ENCODE peak calls at places on chromosomes 13 and 19, in eight cellular contexts. X is posterior cingulate gyrus, R is breast epithelium, Z is HCEC 1CT, J is GM04503, V is tibial nerve, E is epithelial cell of prostate, T is frontal cortex. B is an unnamed sample.

GRCh38 chr19:42206871-42207755 is 10.4 kb downstream of the DEDD2 start:
- DNase-seq in X (peak; percentile 42), R (no peak), Z (peak; percentile 45), J (no peak), V (no peak), E (peak; percentile 41), T (no peak), B (peak; percentile 54)

GRCh38 chr13:73702419-73703071 is 431.7 kb downstream of the KLF12 start:
- DNase-seq in X (no peak), R (no peak), Z (no peak), J (no peak), V (no peak), E (peak; percentile 95), T (no peak), B (no peak)

GRCh38 chr13:110915874-110916670 is 1.2 kb upstream of the ANKRD10 start:
- DNase-seq in X (no peak), R (no peak), Z (peak; percentile 80), J (peak; percentile 61), V (no peak), E (no peak), T (no peak), B (peak; percentile 69)

GRCh38 chr13:110070511-110071120 is 236.3 kb downstream of the COL4A1 start:
- DNase-seq in X (no peak), R (no peak), Z (peak; percentile 88), J (no peak), V (no peak), E (peak; percentile 50), T (no peak), B (peak; percentile 60)

GRCh38 chr13:113877149-113877990 is 13.5 kb upstream of the GAS6 start:
- DNase-seq in X (no peak), R (no peak), Z (no peak), J (no peak), V (no peak), E (no peak), T (no peak), B (no peak)

GRCh38 chr19:55070755-55071502 is 4.7 kb upstream of the EPS8L1 start:
- DNase-seq in X (no peak), R (peak; percentile 39), Z (peak; percentile 85), J (no peak), V (no peak), E (peak; percentile 87), T (no peak), B (peak; percentile 57)

GRCh38 chr19:1292419-1293151 is 6.9 kb downstream of the EFNA2 start:
- DNase-seq in X (no peak), R (no peak), Z (no peak), J (no peak), V (no peak), E (no peak), T (no peak), B (no peak)

GRCh38 chr19:5147971-5148793 is 179.3 kb downstream of the KDM4B start:
- DNase-seq in X (peak; percentile 72), R (no peak), Z (no peak), J (peak; percentile 17), V (peak; percentile 24), E (no peak), T (no peak), B (no peak)

GRCh38 chr19:41265376-41266153 is 1.4 kb downstream of the HNRNPUL1 start:
- DNase-seq in X (no peak), R (no peak), Z (peak; percentile 14), J (no peak), V (no peak), E (no peak), T (no peak), B (no peak)

GRCh38 chr19:22422220-22422619 is at the start of gene ZNF98:
- DNase-seq in X (peak; percentile 38), R (peak; percentile 64), Z (no peak), J (no peak), V (peak; percentile 9), E (no peak), T (no peak), B (no peak)

GRCh38 chr13:101556676-101557121 is 104.2 kb downstream of the ITGBL1 start:
- DNase-seq in X (no peak), R (no peak), Z (no peak), J (peak; percentile 89), V (no peak), E (no peak), T (no peak), B (no peak)

GRCh38 chr13:23915308-23915707 is 18.0 kb upstream of the C1QTNF9B start:
- DNase-seq in X (no peak), R (no peak), Z (no peak), J (no peak), V (no peak), E (no peak), T (no peak), B (no peak)

GRCh38 chr19:41546386-41546789 is 29.6 kb upstream of the CEACAM21 start:
- DNase-seq in X (no peak), R (no peak), Z (no peak), J (no peak), V (no peak), E (no peak), T (no peak), B (no peak)

GRCh38 chr13:99004931-99005330 is 27.1 kb upstream of the DOCK9 start:
- DNase-seq in X (no peak), R (no peak), Z (no peak), J (no peak), V (no peak), E (no peak), T (no peak), B (no peak)

GRCh38 chr19:18418725-18419194 is 438 bp upstream of the SSBP4 start:
- DNase-seq in X (peak; percentile 64), R (no peak), Z (no peak), J (no peak), V (no peak), E (no peak), T (no peak), B (peak; percentile 30)

GRCh38 chr13:73387318-73387717 is 328.5 kb downstream of the KLF5 start:
- DNase-seq in X (no peak), R (no peak), Z (no peak), J (no peak), V (no peak), E (no peak), T (no peak), B (no peak)

GRCh38 chr13:80612804-80613203 is 271.9 kb upstream of the SPRY2 start:
- DNase-seq in X (no peak), R (no peak), Z (no peak), J (no peak), V (no peak), E (no peak), T (no peak), B (no peak)

GRCh38 chr19:38139122-38139521 is 84.9 kb downstream of the DPF1 start:
- DNase-seq in X (no peak), R (no peak), Z (no peak), J (no peak), V (no peak), E (no peak), T (no peak), B (no peak)

GRCh38 chr19:6452223-6452614 is 7.4 kb downstream of the SLC25A23 start:
- DNase-seq in X (no peak), R (no peak), Z (no peak), J (no peak), V (no peak), E (no peak), T (no peak), B (no peak)

GRCh38 chr13:48994731-48995130 is 19.0 kb downstream of the FNDC3A start:
- DNase-seq in X (no peak), R (no peak), Z (peak; percentile 70), J (peak; percentile 6), V (no peak), E (no peak), T (no peak), B (no peak)

GRCh38 chr19:13981988-13982501 is 24.1 kb downstream of the RFX1 start:
- DNase-seq in X (no peak), R (no peak), Z (no peak), J (no peak), V (no peak), E (no peak), T (no peak), B (no peak)

GRCh38 chr19:39802958-39803357 is 24.3 kb downstream of the LEUTX start:
- DNase-seq in X (no peak), R (no peak), Z (no peak), J (no peak), V (no peak), E (no peak), T (no peak), B (no peak)

GRCh38 chr13:33110386-33110712 is 94.1 kb downstream of the KL start:
- DNase-seq in X (no peak), R (no peak), Z (no peak), J (no peak), V (no peak), E (no peak), T (no peak), B (no peak)

GRCh38 chr13:37109080-37109678 is 3.7 kb upstream of the CSNK1A1L start:
- DNase-seq in X (no peak), R (no peak), Z (peak; percentile 39), J (peak; percentile 13), V (peak; percentile 58), E (no peak), T (peak; percentile 33), B (peak; percentile 57)

GRCh38 chr19:15479391-15480345 is at the start of gene PGLYRP2:
- DNase-seq in X (peak; percentile 79), R (peak; percentile 73), Z (peak; percentile 8), J (no peak), V (no peak), E (no peak), T (no peak), B (peak; percentile 9)

GRCh38 chr13:29508130-29508873 is 87.2 kb downstream of the SLC7A1 start:
- DNase-seq in X (peak; percentile 90), R (peak; percentile 80), Z (peak; percentile 47), J (no peak), V (peak; percentile 90), E (no peak), T (peak; percentile 78), B (peak; percentile 61)

GRCh38 chr19:43784981-43785808 is 4.4 kb upstream of the KCNN4 start:
- DNase-seq in X (no peak), R (peak; percentile 65), Z (peak; percentile 76), J (no peak), V (peak; percentile 65), E (no peak), T (peak; percentile 66), B (peak; percentile 65)

GRCh38 chr19:27906081-27906480 is 1306.9 kb downstream of the UQCRFS1 start:
- DNase-seq in X (peak; percentile 46), R (peak; percentile 23), Z (no peak), J (no peak), V (no peak), E (no peak), T (peak; percentile 70), B (no peak)

B was measured in HFFc6.